ENCODE peak calls at places on chromosomes 11 and 22, in seven cellular contexts. H is OCI-LY7, W is heart left ventricle, S is tibial nerve, K is IMR-90, U is A549, M is nephron progenitor cell. E is an unnamed sample.

GRCh38 chr11:79249341-79249993 is 191.4 kb downstream of the TENM4 start:
- DNase-seq in W (no peak), U (no peak), H (no peak), K (peak), M (no peak), S (no peak), E (no peak)

GRCh38 chr11:29217901-29218300 is 798.9 kb downstream of the KCNA4 start:
- DNase-seq in S (no peak), H (no peak), K (no peak), U (no peak), M (no peak), W (no peak), E (no peak)

GRCh38 chr11:1803246-1803645 is 31.5 kb upstream of the SYT8 start:
- DNase-seq in W (no peak), M (no peak), S (no peak), U (no peak), K (no peak), H (no peak), E (no peak)

GRCh38 chr11:60367896-60368295 is 10.4 kb upstream of the MS4A7 start:
- DNase-seq in W (no peak), M (no peak), S (no peak), U (no peak), H (no peak), K (no peak), E (no peak)

GRCh38 chr11:99509863-99510262 is 489.1 kb downstream of the CNTN5 start:
- DNase-seq in U (no peak), W (no peak), M (no peak), S (no peak), K (no peak), H (no peak), E (no peak)

GRCh38 chr22:31241936-31242335 is 29.8 kb downstream of the LIMK2 start:
- DNase-seq in M (no peak), H (no peak), K (peak), S (no peak), W (no peak), U (no peak), E (no peak)

GRCh38 chr11:66835762-66836405 is 7.4 kb upstream of the RCE1 start:
- DNase-seq in M (no peak), S (no peak), U (no peak), W (no peak), K (peak), H (no peak), E (no peak)

GRCh38 chr11:65207918-65208784 is 26.4 kb downstream of the CAPN1 start:
- DNase-seq in W (no peak), K (no peak), M (no peak), U (no peak), H (no peak), S (no peak), E (no peak)

GRCh38 chr11:110472858-110473257 is 43.1 kb downstream of the FDX1 start:
- DNase-seq in K (peak), H (no peak), M (no peak), U (no peak), W (no peak), S (no peak), E (no peak)

GRCh38 chr11:57424802-57425564 is 1.9 kb downstream of the SLC43A3 start:
- DNase-seq in W (peak), U (no peak), H (peak), K (peak), M (no peak), S (peak), E (no peak)

GRCh38 chr11:47399860-47400812 is 8.3 kb upstream of the SLC39A13 start:
- DNase-seq in U (no peak), K (no peak), W (no peak), S (no peak), M (peak), H (peak), E (no peak)

GRCh38 chr11:20522536-20522935 is 76.9 kb upstream of the SLC6A5 start:
- DNase-seq in M (no peak), K (no peak), S (no peak), U (no peak), H (no peak), W (no peak), E (no peak)

GRCh38 chr11:31649567-31649966 is 140.0 kb downstream of the ELP4 start:
- DNase-seq in M (no peak), W (no peak), K (no peak), U (no peak), H (no peak), S (no peak), E (no peak)

GRCh38 chr11:118006153-118006534 is 19.9 kb downstream of the IL10RA start:
- DNase-seq in S (no peak), W (no peak), H (no peak), M (no peak), U (no peak), K (no peak), E (no peak)

GRCh38 chr22:36946436-36947158 is 33.2 kb downstream of the CSF2RB start:
- DNase-seq in K (no peak), U (no peak), W (no peak), M (no peak), H (peak), S (no peak), E (no peak)

GRCh38 chr22:48188211-48188845 is 1425.9 kb downstream of the TBC1D22A start:
- DNase-seq in S (no peak), K (no peak), M (no peak), H (no peak), U (peak), W (no peak), E (no peak)

GRCh38 chr11:84384637-84385227 is 1098.6 kb upstream of the CCDC90B start:
- DNase-seq in W (no peak), M (peak), U (peak), H (peak), S (peak), K (peak), E (peak)

GRCh38 chr11:31956310-31956709 is 134.6 kb upstream of the RCN1 start:
- DNase-seq in K (peak), W (no peak), S (no peak), U (no peak), M (no peak), H (no peak), E (no peak)

GRCh38 chr11:106222626-106223025 is 145.2 kb downstream of the AASDHPPT start:
- DNase-seq in M (no peak), K (no peak), U (no peak), H (no peak), S (no peak), W (no peak), E (no peak)

GRCh38 chr11:130166457-130166784 is 6.8 kb downstream of the ST14 start:
- DNase-seq in H (peak), S (no peak), U (peak), K (peak), W (peak), M (no peak), E (no peak)

GRCh38 chr11:77081381-77081851 is 14.6 kb downstream of the CAPN5 start:
- DNase-seq in M (no peak), K (no peak), U (no peak), S (peak), W (peak), H (no peak), E (peak)

GRCh38 chr22:36775589-36775965 is 342 bp downstream of the IFT27 start:
- DNase-seq in W (no peak), H (peak), S (no peak), U (no peak), K (peak), M (peak), E (peak)

GRCh38 chr11:2143652-2144548 is 4.7 kb upstream of the IGF2 start:
- DNase-seq in U (no peak), S (no peak), W (no peak), K (no peak), H (no peak), M (peak), E (no peak)

GRCh38 chr22:29147241-29147919 is 58.3 kb upstream of the EMID1 start:
- DNase-seq in U (no peak), S (no peak), M (no peak), H (no peak), K (no peak), W (no peak), E (no peak)

GRCh38 chr22:42324566-42324965 is 54.1 kb upstream of the TCF20 start:
- DNase-seq in S (no peak), M (no peak), U (no peak), K (no peak), W (no peak), H (no peak), E (no peak)

GRCh38 chr11:119305556-119306372 is 11.2 kb downstream of the MCAM start:
- DNase-seq in K (no peak), U (no peak), H (no peak), M (no peak), W (no peak), S (no peak), E (no peak)

GRCh38 chr11:123304828-123305530 is 109.9 kb upstream of the CLMP start:
- DNase-seq in K (no peak), M (no peak), S (no peak), U (no peak), W (no peak), H (peak), E (no peak)

GRCh38 chr11:123302751-123303195 is 107.7 kb upstream of the CLMP start:
- DNase-seq in K (peak), W (no peak), U (no peak), S (no peak), M (no peak), H (peak), E (no peak)

GRCh38 chr11:123301696-123302400 is 106.8 kb upstream of the CLMP start:
- DNase-seq in H (no peak), S (peak), M (peak), K (peak), W (peak), U (peak), E (peak)

GRCh38 chr11:123305601-123306000 is 110.6 kb upstream of the CLMP start:
- DNase-seq in U (no peak), K (no peak), W (no peak), M (no peak), S (no peak), H (no peak), E (no peak)

GRCh38 chr11:123303924-123304323 is 108.9 kb upstream of the CLMP start:
- DNase-seq in W (no peak), U (no peak), M (no peak), H (peak), K (no peak), S (no peak), E (no peak)
- TF ChIP-seq CTCF in W (no peak), U (no peak), M (no peak), H (peak), K (no peak), S (no peak), E (no peak)

GRCh38 chr11:10688401-10688800 is 5.2 kb downstream of the IRAG1 start:
- DNase-seq in K (peak), W (no peak), M (no peak), U (peak), S (no peak), H (no peak), E (no peak)
- TF ChIP-seq CTCF in K (peak), W (no peak), M (peak), U (no peak), S (no peak), H (no peak), E (peak)

GRCh38 chr11:100525635-100526034 is 161.5 kb upstream of the ARHGAP42 start:
- DNase-seq in M (no peak), W (no peak), K (no peak), H (no peak), U (no peak), S (no peak), E (no peak)
- TF ChIP-seq CTCF in M (no peak), W (no peak), K (peak), H (peak), U (no peak), S (no peak), E (peak)

DNA sequence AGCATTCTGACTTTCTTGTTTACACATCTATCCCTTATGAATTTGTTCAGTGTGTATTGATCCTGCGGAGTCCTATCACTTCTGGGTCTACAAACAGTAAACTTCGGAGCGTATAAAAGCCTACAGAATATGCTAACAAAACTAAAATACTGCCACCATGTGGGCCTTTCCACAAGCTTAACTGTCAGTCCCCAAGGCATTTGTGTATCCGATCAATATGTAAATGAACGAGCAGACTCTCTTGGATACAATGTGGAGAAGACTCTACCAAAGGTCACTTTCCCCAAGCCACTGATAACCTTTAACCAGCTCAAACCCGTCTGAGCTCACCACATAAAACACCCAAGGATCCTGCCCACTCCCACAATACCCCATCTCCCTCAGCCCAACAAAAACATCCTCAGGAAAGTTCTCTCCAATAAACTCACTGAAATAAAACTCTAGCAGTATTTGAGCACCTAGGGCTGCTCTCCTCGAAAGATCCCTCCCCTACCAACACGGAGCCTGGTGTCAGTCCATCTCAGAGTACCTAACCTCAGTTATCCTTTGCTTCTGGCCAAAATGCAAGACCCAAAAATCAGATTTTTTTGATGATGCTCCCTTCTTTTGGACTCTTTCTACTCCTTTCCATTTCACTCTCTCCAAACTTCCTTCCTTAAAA is 17.8 kb downstream of the ADA2 start:
- DNase-seq in W (no peak), M (no peak), S (no peak), U (no peak), K (peak), H (no peak), E (no peak)
- TF ChIP-seq CTCF in W (peak), M (no peak), S (no peak), U (no peak), K (peak), H (peak), E (no peak)

GRCh38 chr11:18741783-18742182 is 15.8 kb upstream of the IGSF22 start:
- DNase-seq in M (no peak), K (no peak), S (no peak), H (peak), W (no peak), U (no peak), E (no peak)
- TF ChIP-seq CTCF in M (no peak), K (no peak), S (no peak), H (peak), W (no peak), U (peak), E (no peak)

GRCh38 chr11:125303186-125303585 is 138.6 kb downstream of the PKNOX2 start:
- DNase-seq in U (no peak), S (no peak), W (no peak), K (no peak), M (no peak), H (no peak), E (no peak)

GRCh38 chr11:125304111-125304639 is 139.6 kb downstream of the PKNOX2 start:
- DNase-seq in K (no peak), U (no peak), W (no peak), S (no peak), H (no peak), M (no peak), E (no peak)

GRCh38 chr11:125301301-125301700 is 136.8 kb downstream of the PKNOX2 start:
- DNase-seq in S (no peak), W (no peak), K (no peak), M (no peak), H (no peak), U (no peak), E (no peak)

GRCh38 chr11:125304876-125305275 is 140.3 kb downstream of the PKNOX2 start:
- DNase-seq in M (no peak), K (no peak), H (no peak), W (no peak), U (no peak), S (no peak), E (no peak)

DNA sequence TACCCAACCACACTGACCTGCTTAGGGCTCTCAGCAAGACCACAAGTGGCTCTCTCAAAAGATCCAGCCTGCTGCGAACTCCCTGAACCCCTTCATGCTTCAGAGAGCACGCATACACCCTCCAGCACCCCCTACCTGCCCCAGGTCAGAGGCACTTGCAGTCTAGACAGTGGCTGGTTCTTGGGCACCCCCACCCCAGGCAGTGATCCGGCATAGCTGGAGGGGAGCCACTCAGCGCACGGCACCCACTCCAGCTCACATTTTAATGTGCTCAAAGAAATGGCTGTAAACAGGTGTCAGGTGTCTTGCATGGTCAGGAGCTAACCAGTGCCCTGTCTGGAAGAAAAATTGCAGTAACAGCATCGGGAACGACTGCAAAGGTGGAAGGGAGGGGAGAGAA is 140.8 kb downstream of the PKNOX2 start:
- DNase-seq in H (no peak), S (no peak), M (peak), W (no peak), K (no peak), U (no peak), E (no peak)
- TF ChIP-seq CTCF in H (no peak), S (no peak), M (no peak), W (no peak), K (no peak), U (no peak), E (no peak)

DNA sequence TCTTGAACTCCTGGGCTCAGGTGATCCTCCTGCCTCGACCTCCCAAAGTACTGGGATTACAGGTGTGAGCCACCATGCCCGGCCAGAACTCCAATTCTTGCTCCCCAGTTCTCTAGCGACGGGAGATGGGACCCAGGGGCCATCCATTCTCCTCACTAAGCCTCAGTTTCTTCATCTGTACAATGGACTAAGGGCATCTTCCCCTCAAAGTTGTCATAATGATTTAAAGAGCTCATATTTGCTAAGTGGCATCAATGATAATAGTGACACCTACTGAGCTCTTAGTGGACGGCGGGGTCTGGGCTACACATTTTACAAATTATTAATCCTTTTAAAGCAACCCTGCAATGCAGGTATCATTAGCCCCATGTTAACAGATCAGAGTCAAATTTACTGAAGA is 34.5 kb downstream of the KIAA0930 start:
- DNase-seq in S (no peak), K (no peak), M (no peak), U (no peak), W (no peak), H (no peak), E (no peak)
- TF ChIP-seq CTCF in S (no peak), K (no peak), M (no peak), U (no peak), W (no peak), H (peak), E (no peak)

GRCh38 chr11:131593301-131593700 is 222.9 kb downstream of the NTM start:
- DNase-seq in H (no peak), U (no peak), W (no peak), M (no peak), K (no peak), S (no peak), E (no peak)
- TF ChIP-seq CTCF in H (no peak), U (no peak), W (no peak), M (no peak), K (no peak), S (no peak), E (no peak)

DNA sequence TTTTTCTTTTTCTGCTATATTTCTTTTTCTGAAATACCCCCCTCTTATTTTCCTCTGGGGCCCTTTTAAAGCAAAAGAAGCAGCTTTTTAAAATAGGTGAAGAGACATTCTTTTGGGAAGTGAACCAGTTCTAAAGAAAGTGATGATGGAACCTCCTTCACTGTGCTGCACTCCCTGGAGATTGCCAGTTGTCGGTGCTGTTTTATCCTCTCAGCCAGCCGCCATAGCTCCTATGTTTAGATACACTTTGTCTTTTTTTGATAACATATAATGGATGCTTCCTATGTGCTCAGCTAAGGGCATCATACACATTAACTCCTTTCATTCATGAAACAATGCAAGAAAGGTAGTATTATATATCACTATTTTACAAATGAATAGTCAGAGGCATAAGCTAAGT is 14.0 kb downstream of the CFAP300 start:
- DNase-seq in M (no peak), S (no peak), K (peak), H (no peak), W (no peak), U (no peak), E (no peak)
- TF ChIP-seq CTCF in M (peak), S (no peak), K (peak), H (no peak), W (peak), U (no peak), E (no peak)

E was measured in glutamatergic neuron.